ENCODE peak calls at places on chromosomes 11 and 22, in four cellular contexts. One of them, this sample, is unnamed.
A peak's percentile ranks its signal among the peaks of the same experiment; 100 is the strongest.

GRCh38 chr11:74672956-74673895 is 58.0 kb downstream of the CHRDL2 start:
- DNase-seq in dorsolateral prefrontal cortex: peak; percentile 53
- DNase-seq in pancreas: peak; percentile 58
- DNase-seq in mucosa of descending colon: peak; percentile 67
- DNase-seq in this sample: peak; percentile 97

GRCh38 chr11:35082322-35083180 is 56.4 kb upstream of the CD44 start:
- DNase-seq in dorsolateral prefrontal cortex: peak; percentile 36
- DNase-seq in pancreas: peak; percentile 74
- DNase-seq in mucosa of descending colon: peak; percentile 86
- DNase-seq in this sample: peak; percentile 85

GRCh38 chr22:22821340-22821739 is 66.3 kb upstream of the IGLL5 start:
- DNase-seq in dorsolateral prefrontal cortex: no peak
- DNase-seq in pancreas: no peak
- DNase-seq in mucosa of descending colon: no peak
- DNase-seq in this sample: no peak

GRCh38 chr11:73757598-73757997 is 3.3 kb downstream of the RAB6A start:
- DNase-seq in dorsolateral prefrontal cortex: no peak
- DNase-seq in pancreas: no peak
- DNase-seq in mucosa of descending colon: no peak
- DNase-seq in this sample: no peak

GRCh38 chr22:32261306-32261705 is 6.2 kb upstream of the SLC5A4 start:
- DNase-seq in dorsolateral prefrontal cortex: no peak
- DNase-seq in pancreas: no peak
- DNase-seq in mucosa of descending colon: no peak
- DNase-seq in this sample: no peak

GRCh38 chr11:73393011-73393380 is 16.8 kb downstream of the RELT start:
- DNase-seq in dorsolateral prefrontal cortex: no peak
- DNase-seq in pancreas: no peak
- DNase-seq in mucosa of descending colon: no peak
- DNase-seq in this sample: no peak

GRCh38 chr22:19634206-19634536 is 80.1 kb upstream of the SEPTIN5 start:
- DNase-seq in dorsolateral prefrontal cortex: no peak
- DNase-seq in pancreas: no peak
- DNase-seq in mucosa of descending colon: no peak
- DNase-seq in this sample: no peak

GRCh38 chr11:131907371-131907770 is 537.0 kb downstream of the NTM start:
- DNase-seq in dorsolateral prefrontal cortex: no peak
- DNase-seq in pancreas: no peak
- DNase-seq in mucosa of descending colon: no peak
- DNase-seq in this sample: no peak

GRCh38 chr11:36131719-36132349 is 157.4 kb downstream of the COMMD9 start:
- DNase-seq in dorsolateral prefrontal cortex: peak; percentile 66
- DNase-seq in pancreas: no peak
- DNase-seq in mucosa of descending colon: no peak
- DNase-seq in this sample: peak; percentile 35

GRCh38 chr11:129861702-129862107 is 33.7 kb downstream of the NFRKB start:
- DNase-seq in dorsolateral prefrontal cortex: no peak
- DNase-seq in pancreas: peak; percentile 63
- DNase-seq in mucosa of descending colon: no peak
- DNase-seq in this sample: peak; percentile 94

GRCh38 chr11:78022397-78023396 is at the start of gene KCTD14:
- DNase-seq in dorsolateral prefrontal cortex: no peak
- DNase-seq in pancreas: peak; percentile 77
- DNase-seq in mucosa of descending colon: peak; percentile 78
- DNase-seq in this sample: no peak

GRCh38 chr11:19466314-19466713 is 225.6 kb upstream of the E2F8 start:
- DNase-seq in dorsolateral prefrontal cortex: no peak
- DNase-seq in pancreas: no peak
- DNase-seq in mucosa of descending colon: no peak
- DNase-seq in this sample: no peak

GRCh38 chr11:8826145-8826786 is 84.7 kb upstream of the AKIP1 start:
- DNase-seq in dorsolateral prefrontal cortex: no peak
- DNase-seq in pancreas: no peak
- DNase-seq in mucosa of descending colon: no peak
- DNase-seq in this sample: peak; percentile 87

GRCh38 chr11:46534713-46535112 is 59.1 kb downstream of the AMBRA1 start:
- DNase-seq in dorsolateral prefrontal cortex: no peak
- DNase-seq in pancreas: no peak
- DNase-seq in mucosa of descending colon: no peak
- DNase-seq in this sample: no peak

GRCh38 chr11:118928870-118929495 is 3.3 kb upstream of the BCL9L start:
- DNase-seq in dorsolateral prefrontal cortex: no peak
- DNase-seq in pancreas: peak; percentile 65
- DNase-seq in mucosa of descending colon: peak; percentile 85
- DNase-seq in this sample: no peak

GRCh38 chr11:1389103-1389931 is 417 bp upstream of the BRSK2 start:
- DNase-seq in dorsolateral prefrontal cortex: peak; percentile 96
- DNase-seq in pancreas: peak; percentile 97
- DNase-seq in mucosa of descending colon: peak; percentile 96
- DNase-seq in this sample: peak; percentile 97
- TF ChIP-seq CTCF in dorsolateral prefrontal cortex: peak; percentile 48
- TF ChIP-seq CTCF in pancreas: no peak
- TF ChIP-seq CTCF in mucosa of descending colon: no peak
- TF ChIP-seq CTCF in this sample: peak; percentile 45

DNA sequence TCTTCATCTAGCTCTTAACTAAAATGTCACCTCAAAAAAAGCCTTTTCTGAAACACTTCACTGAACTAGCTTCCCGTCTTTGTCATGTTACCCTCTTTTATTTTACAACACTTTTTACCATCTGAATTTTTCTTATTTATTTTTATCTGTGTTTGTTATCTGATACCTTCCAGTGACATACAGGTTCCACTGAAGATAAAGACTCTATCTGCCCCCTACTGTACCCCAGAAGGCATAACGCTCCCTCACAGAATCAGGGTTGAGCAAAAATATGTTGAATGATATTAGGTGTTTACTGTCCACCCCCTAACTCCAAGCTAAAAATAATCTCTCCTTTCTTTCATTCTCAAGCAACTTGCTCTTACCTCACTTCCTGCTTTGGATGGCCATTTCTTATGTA is 654.2 kb downstream of the NELL1 start:
- DNase-seq in dorsolateral prefrontal cortex: no peak
- DNase-seq in pancreas: no peak
- DNase-seq in mucosa of descending colon: no peak
- DNase-seq in this sample: no peak
- TF ChIP-seq CTCF in dorsolateral prefrontal cortex: no peak
- TF ChIP-seq CTCF in pancreas: no peak
- TF ChIP-seq CTCF in mucosa of descending colon: no peak
- TF ChIP-seq CTCF in this sample: no peak

GRCh38 chr11:94493443-94494199 is at the start of the genes ANKRD49 and MRE11:
- DNase-seq in dorsolateral prefrontal cortex: peak; percentile 99
- DNase-seq in pancreas: peak; percentile 97
- DNase-seq in mucosa of descending colon: peak; percentile 98
- DNase-seq in this sample: peak; percentile 97
- TF ChIP-seq CTCF in dorsolateral prefrontal cortex: no peak
- TF ChIP-seq CTCF in pancreas: no peak
- TF ChIP-seq CTCF in mucosa of descending colon: no peak
- TF ChIP-seq CTCF in this sample: no peak

GRCh38 chr11:37449146-37449545 is 851.1 kb upstream of the RAG2 start:
- DNase-seq in dorsolateral prefrontal cortex: no peak
- DNase-seq in pancreas: no peak
- DNase-seq in mucosa of descending colon: no peak
- DNase-seq in this sample: peak; percentile 56
- TF ChIP-seq CTCF in dorsolateral prefrontal cortex: peak; percentile 57
- TF ChIP-seq CTCF in pancreas: peak; percentile 9
- TF ChIP-seq CTCF in mucosa of descending colon: no peak
- TF ChIP-seq CTCF in this sample: peak; percentile 82

GRCh38 chr22:33510429-33510904 is 409.8 kb downstream of the LARGE1 start:
- DNase-seq in dorsolateral prefrontal cortex: no peak
- DNase-seq in pancreas: no peak
- DNase-seq in mucosa of descending colon: no peak
- DNase-seq in this sample: no peak
- TF ChIP-seq CTCF in dorsolateral prefrontal cortex: no peak
- TF ChIP-seq CTCF in pancreas: no peak
- TF ChIP-seq CTCF in mucosa of descending colon: no peak
- TF ChIP-seq CTCF in this sample: no peak

GRCh38 chr11:108970221-108970991 is 305.5 kb downstream of the DDX10 start:
- DNase-seq in dorsolateral prefrontal cortex: no peak
- DNase-seq in pancreas: no peak
- DNase-seq in mucosa of descending colon: no peak
- DNase-seq in this sample: no peak
- TF ChIP-seq CTCF in dorsolateral prefrontal cortex: no peak
- TF ChIP-seq CTCF in pancreas: no peak
- TF ChIP-seq CTCF in mucosa of descending colon: no peak
- TF ChIP-seq CTCF in this sample: no peak

GRCh38 chr22:43956383-43956782 is 1.1 kb downstream of the SAMM50 start:
- DNase-seq in dorsolateral prefrontal cortex: no peak
- DNase-seq in pancreas: no peak
- DNase-seq in mucosa of descending colon: no peak
- DNase-seq in this sample: no peak

GRCh38 chr22:43956805-43957463 is 1.7 kb downstream of the SAMM50 start:
- DNase-seq in dorsolateral prefrontal cortex: no peak
- DNase-seq in pancreas: no peak
- DNase-seq in mucosa of descending colon: no peak
- DNase-seq in this sample: no peak

GRCh38 chr22:43955883-43956286 is 643 bp downstream of the SAMM50 start:
- DNase-seq in dorsolateral prefrontal cortex: no peak
- DNase-seq in pancreas: no peak
- DNase-seq in mucosa of descending colon: no peak
- DNase-seq in this sample: no peak

GRCh38 chr22:43953988-43954771 is 1.1 kb upstream of the SAMM50 start:
- DNase-seq in dorsolateral prefrontal cortex: no peak
- DNase-seq in pancreas: no peak
- DNase-seq in mucosa of descending colon: no peak
- DNase-seq in this sample: no peak

DNA sequence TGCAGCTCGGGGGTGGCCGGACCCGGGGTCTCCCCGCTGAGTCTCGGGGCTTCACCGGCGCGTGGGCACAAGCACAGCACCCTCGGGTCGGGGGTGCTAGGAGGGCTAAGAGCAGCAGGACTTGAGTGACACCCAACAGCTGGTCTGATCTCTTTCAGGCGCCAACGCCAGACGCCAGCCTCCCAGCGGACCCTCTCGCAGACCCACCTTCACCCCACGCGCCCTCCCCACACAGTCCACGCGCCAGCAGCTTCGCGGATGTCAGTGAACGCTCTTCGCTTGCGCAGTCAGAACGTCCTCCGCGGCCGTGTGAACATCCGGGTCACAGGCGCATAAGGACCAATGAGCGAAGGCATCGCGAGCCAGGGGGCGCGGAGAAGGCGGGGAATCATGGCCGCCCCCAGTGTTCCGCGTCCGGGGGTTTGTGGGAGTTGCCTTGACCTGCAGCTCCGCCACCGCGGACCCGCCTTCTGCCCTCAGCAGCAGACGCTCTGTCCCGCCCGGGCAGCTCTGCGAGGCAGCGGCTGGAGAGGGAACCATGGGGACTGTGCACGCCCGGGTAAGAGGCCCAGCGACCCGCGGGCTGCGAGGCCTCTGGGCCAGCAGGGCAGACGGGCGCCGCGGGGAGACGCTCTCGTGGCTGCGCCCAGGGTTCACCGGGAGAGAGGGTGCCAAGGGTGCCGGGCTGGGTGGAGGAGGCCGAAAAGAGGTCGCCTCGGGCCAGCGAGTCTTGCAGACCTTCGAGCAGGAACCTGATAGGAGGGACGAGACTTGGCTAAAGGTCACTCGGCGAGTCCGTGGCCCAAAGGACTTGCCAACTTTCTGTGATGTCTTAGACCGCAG is at the start of gene SAMM50:
- DNase-seq in dorsolateral prefrontal cortex: peak; percentile 95
- DNase-seq in pancreas: peak; percentile 88
- DNase-seq in mucosa of descending colon: peak; percentile 95
- DNase-seq in this sample: peak; percentile 88
- TF ChIP-seq CTCF in dorsolateral prefrontal cortex: no peak
- TF ChIP-seq CTCF in pancreas: no peak
- TF ChIP-seq CTCF in mucosa of descending colon: no peak
- TF ChIP-seq CTCF in this sample: peak; percentile 34

GRCh38 chr11:2173150-2173693 is 1.6 kb upstream of the TH start:
- DNase-seq in dorsolateral prefrontal cortex: no peak
- DNase-seq in pancreas: no peak
- DNase-seq in mucosa of descending colon: no peak
- DNase-seq in this sample: no peak
- TF ChIP-seq CTCF in dorsolateral prefrontal cortex: peak; percentile 13
- TF ChIP-seq CTCF in pancreas: no peak
- TF ChIP-seq CTCF in mucosa of descending colon: no peak
- TF ChIP-seq CTCF in this sample: peak; percentile 55

GRCh38 chr22:36350751-36351594 is 36.8 kb downstream of the MYH9 start:
- DNase-seq in dorsolateral prefrontal cortex: no peak
- DNase-seq in pancreas: no peak
- DNase-seq in mucosa of descending colon: no peak
- DNase-seq in this sample: peak; percentile 67
- TF ChIP-seq CTCF in dorsolateral prefrontal cortex: no peak
- TF ChIP-seq CTCF in pancreas: no peak
- TF ChIP-seq CTCF in mucosa of descending colon: no peak
- TF ChIP-seq CTCF in this sample: no peak